ENCODE peak calls at places on chromosomes 12 and 14, in eight cellular contexts. X is A549, U is thyroid gland, W is HCT116, N is transverse colon, R is ovary, K is HepG2, V is body of pancreas. S is an unnamed sample.

GRCh38 chr12:104506691-104507401 is 50.1 kb downstream of the CHST11 start:
- DNase-seq in X (no peak), N (no peak), R (no peak), V (peak), W (no peak), K (no peak), U (peak), S (no peak)

GRCh38 chr12:120625557-120626419 is 14.6 kb upstream of the CABP1 start:
- DNase-seq in X (peak), V (no peak), N (no peak), U (peak), R (no peak), K (no peak), W (peak), S (peak)

GRCh38 chr14:65732112-65732511 is 319.6 kb downstream of the FUT8 start:
- DNase-seq in U (no peak), X (no peak), K (no peak), W (no peak), V (no peak), N (no peak), R (no peak), S (no peak)

GRCh38 chr12:129873458-129873857 is 30.4 kb downstream of the TMEM132D start:
- DNase-seq in R (no peak), K (no peak), X (no peak), W (no peak), N (no peak), V (no peak), U (no peak), S (no peak)

GRCh38 chr12:67355428-67356385 is 86.5 kb downstream of the CAND1 start:
- DNase-seq in U (peak), K (peak), V (peak), W (peak), R (no peak), N (no peak), X (peak), S (peak)

GRCh38 chr12:41061189-41061588 is 126.9 kb upstream of the PDZRN4 start:
- DNase-seq in R (no peak), V (no peak), W (no peak), K (no peak), U (no peak), X (no peak), N (no peak), S (no peak)

GRCh38 chr12:120365675-120366340 is 3.2 kb downstream of the MSI1 start:
- DNase-seq in V (peak), R (no peak), X (no peak), U (no peak), K (peak), W (no peak), N (peak), S (no peak)

GRCh38 chr14:87102979-87103378 is 890.0 kb downstream of the GALC start:
- DNase-seq in U (no peak), X (no peak), N (no peak), K (no peak), W (no peak), R (no peak), V (no peak), S (no peak)

GRCh38 chr12:96094201-96094600 is 58.8 kb upstream of the LTA4H start:
- DNase-seq in X (peak), V (no peak), K (no peak), W (peak), N (no peak), R (no peak), U (no peak), S (peak)

GRCh38 chr12:19506497-19506896 is 67.2 kb downstream of the AEBP2 start:
- DNase-seq in R (no peak), V (no peak), U (no peak), K (no peak), W (no peak), X (no peak), N (no peak), S (no peak)

GRCh38 chr12:29921307-29921706 is 137.6 kb upstream of the TMTC1 start:
- DNase-seq in V (no peak), X (no peak), U (no peak), R (no peak), W (peak), N (no peak), K (peak), S (peak)

GRCh38 chr12:32489070-32489469 is 89.7 kb downstream of the FGD4 start:
- DNase-seq in U (no peak), W (no peak), R (no peak), K (no peak), N (no peak), V (no peak), X (no peak), S (no peak)

GRCh38 chr12:113472191-113473190 is 820 bp upstream of the LHX5 start:
- DNase-seq in V (no peak), N (no peak), W (no peak), R (no peak), U (no peak), X (no peak), K (no peak), S (no peak)

GRCh38 chr12:1695836-1696670 is 5.2 kb downstream of the ADIPOR2 start:
- DNase-seq in K (no peak), V (no peak), R (no peak), U (no peak), X (no peak), N (no peak), W (no peak), S (no peak)

GRCh38 chr12:124829708-124830304 is 33.9 kb downstream of the SCARB1 start:
- DNase-seq in X (peak), N (no peak), W (no peak), R (no peak), V (no peak), K (peak), U (no peak), S (no peak)

GRCh38 chr12:57101892-57102695 is 9.1 kb downstream of the STAT6 start:
- DNase-seq in N (peak), R (peak), V (peak), K (peak), W (no peak), X (peak), U (no peak), S (peak)

GRCh38 chr12:124422142-124422569 is 127.3 kb downstream of the RFLNA start:
- DNase-seq in X (peak), U (peak), V (peak), N (peak), W (no peak), R (no peak), K (no peak), S (no peak)

GRCh38 chr12:538731-539539 is 79.2 kb downstream of the B4GALNT3 start:
- DNase-seq in W (peak), U (peak), R (no peak), X (peak), N (peak), K (no peak), V (peak), S (no peak)

GRCh38 chr12:116040412-116040811 is 237.1 kb downstream of the MED13L start:
- DNase-seq in R (no peak), N (no peak), U (no peak), W (no peak), X (no peak), V (no peak), K (no peak), S (no peak)

GRCh38 chr12:112900298-112901145 is 6.2 kb upstream of the OAS1 start:
- DNase-seq in N (peak), W (peak), U (peak), X (peak), R (no peak), V (peak), K (peak), S (peak)

GRCh38 chr14:22558221-22558913 is 30.7 kb downstream of the DAD1 start:
- DNase-seq in V (no peak), N (no peak), U (no peak), X (no peak), R (no peak), W (no peak), K (peak), S (peak)

GRCh38 chr12:71046215-71046614 is 111.6 kb downstream of the TSPAN8 start:
- DNase-seq in X (peak), R (no peak), N (no peak), U (no peak), W (no peak), V (no peak), K (no peak), S (no peak)

GRCh38 chr12:132596016-132596415 is 14.4 kb downstream of the LRCOL1 start:
- DNase-seq in U (peak), X (peak), V (no peak), R (peak), K (no peak), W (no peak), N (no peak), S (no peak)

GRCh38 chr14:103629503-103630121 is 601 bp downstream of the KLC1 start:
- DNase-seq in N (peak), V (peak), U (peak), X (no peak), R (peak), K (no peak), W (no peak), S (peak)

GRCh38 chr14:88289214-88289613 is 33.9 kb downstream of the KCNK10 start:
- DNase-seq in X (no peak), R (no peak), V (no peak), U (no peak), K (no peak), N (no peak), W (peak), S (no peak)

GRCh38 chr14:75522224-75522764 is at the start of gene BATF:
- DNase-seq in R (no peak), K (no peak), X (no peak), U (peak), W (no peak), V (peak), N (peak), S (peak)

GRCh38 chr12:66944365-66944764 is 265.5 kb upstream of the GRIP1 start:
- DNase-seq in U (no peak), N (no peak), X (no peak), K (no peak), W (no peak), R (no peak), V (no peak), S (no peak)

GRCh38 chr12:69497308-69498026 is 27.3 kb downstream of the FRS2 start:
- DNase-seq in K (no peak), N (no peak), X (no peak), R (no peak), U (peak), V (no peak), W (no peak), S (peak)

GRCh38 chr12:84772281-84772680 is 140.3 kb downstream of the SLC6A15 start:
- DNase-seq in U (no peak), V (no peak), K (no peak), X (no peak), N (no peak), R (no peak), W (no peak), S (no peak)

GRCh38 chr12:124621296-124621660 is 53.9 kb upstream of the NCOR2 start:
- DNase-seq in V (peak), K (no peak), R (peak), W (no peak), X (no peak), N (peak), U (peak), S (no peak)

GRCh38 chr12:51833446-51834227 is 14.9 kb downstream of the FIGNL2 start:
- DNase-seq in U (no peak), W (no peak), R (no peak), N (no peak), V (no peak), X (no peak), K (no peak), S (no peak)

GRCh38 chr12:30047499-30048262 is 263.9 kb upstream of the TMTC1 start:
- DNase-seq in R (no peak), N (no peak), W (no peak), K (no peak), X (no peak), V (no peak), U (no peak), S (no peak)

GRCh38 chr12:6390084-6390799 is 6.3 kb downstream of the LTBR start:
- DNase-seq in R (no peak), N (peak), X (no peak), V (no peak), U (no peak), W (no peak), K (no peak), S (no peak)

GRCh38 chr12:54017027-54017788 is 8.4 kb downstream of the HOXC8 start:
- DNase-seq in X (peak), R (no peak), V (no peak), N (no peak), U (no peak), W (no peak), K (no peak), S (peak)

GRCh38 chr14:95174184-95174804 is 17.0 kb upstream of the DICER1 start:
- DNase-seq in V (no peak), R (no peak), X (no peak), W (no peak), K (no peak), U (no peak), N (no peak), S (no peak)

GRCh38 chr12:107845980-107846659 is 71.6 kb downstream of the ASCL4 start:
- DNase-seq in R (no peak), X (no peak), W (no peak), V (no peak), U (no peak), K (no peak), N (no peak), S (no peak)

GRCh38 chr12:120843472-120843871 is 60.7 kb downstream of the SPPL3 start:
- DNase-seq in X (no peak), R (no peak), V (no peak), K (no peak), U (no peak), N (no peak), W (no peak), S (no peak)

GRCh38 chr14:67187210-67187609 is 2.0 kb upstream of the GARIN2 start:
- DNase-seq in U (no peak), R (no peak), K (peak), W (peak), N (no peak), X (peak), V (peak), S (no peak)

GRCh38 chr12:26566670-26567069 is 266.3 kb downstream of the ITPR2 start:
- DNase-seq in W (no peak), V (no peak), X (no peak), U (no peak), N (no peak), R (no peak), K (no peak), S (no peak)

GRCh38 chr12:16347391-16348298 is at the start of gene MGST1:
- DNase-seq in V (peak), W (peak), R (no peak), N (peak), U (peak), X (peak), K (peak), S (peak)
- TF ChIP-seq POLR2A in V (peak), W (peak), R (no peak), N (peak), U (peak), X (peak), K (peak), S (peak)

DNA sequence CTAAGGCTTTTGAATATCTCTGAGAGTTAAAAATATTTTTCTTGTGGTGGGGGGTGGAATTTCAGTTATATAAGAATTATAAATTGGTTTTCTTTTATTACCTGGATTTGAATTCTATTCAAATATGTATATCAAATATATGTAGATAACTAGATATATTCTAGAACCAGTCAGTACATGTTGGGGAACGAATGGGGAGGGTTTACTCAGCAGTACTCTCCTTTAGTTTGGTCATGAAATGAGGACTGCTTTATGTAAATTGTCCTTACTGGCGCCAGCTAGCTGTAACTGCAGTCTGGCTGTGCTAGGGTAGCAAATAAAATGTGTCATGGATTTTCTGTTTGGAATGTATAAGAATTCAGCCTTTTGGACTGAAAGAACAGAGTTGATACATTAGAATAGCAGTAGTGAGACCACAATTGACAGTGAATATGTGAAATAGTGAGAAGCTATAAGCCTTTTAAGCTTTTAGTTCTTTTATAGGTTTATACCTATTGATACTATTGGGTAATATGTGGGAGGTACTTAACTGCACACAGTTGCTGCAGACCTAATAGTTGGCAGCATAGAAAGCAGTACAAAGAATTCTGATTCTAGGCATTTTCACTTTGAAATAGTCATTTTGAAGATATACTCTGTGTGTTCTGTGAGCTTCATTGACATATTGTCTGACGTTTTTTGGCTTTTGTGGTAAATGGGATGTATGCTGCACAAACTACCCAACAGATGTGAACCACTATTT is 29.0 kb downstream of the ATF7IP start:
- DNase-seq in N (no peak), K (peak), X (peak), U (peak), V (peak), R (no peak), W (peak), S (peak)
- TF ChIP-seq CTCF in N (peak), K (no peak), X (no peak), U (peak), V (peak), R (no peak), W (no peak), S (no peak)

GRCh38 chr14:21238823-21239518 is 30.3 kb downstream of the HNRNPC start:
- DNase-seq in V (no peak), W (no peak), X (no peak), U (no peak), K (no peak), N (no peak), R (no peak), S (no peak)
- TF ChIP-seq POLR2A in V (no peak), W (no peak), X (no peak), U (no peak), K (peak), N (no peak), R (no peak), S (no peak)

GRCh38 chr12:90163975-90164374 is 455.3 kb upstream of the ATP2B1 start:
- DNase-seq in U (no peak), V (no peak), R (no peak), K (no peak), N (no peak), X (peak), W (no peak), S (peak)
- TF ChIP-seq CTCF in U (no peak), V (no peak), R (no peak), K (no peak), N (no peak), X (no peak), W (peak), S (peak)

GRCh38 chr12:50201987-50202521 is 34.9 kb upstream of the CERS5 start:
- DNase-seq in K (no peak), N (peak), R (no peak), U (peak), X (peak), W (peak), V (peak), S (no peak)
- TF ChIP-seq POLR2A in K (no peak), N (no peak), R (no peak), U (no peak), X (no peak), W (no peak), V (no peak), S (no peak)

GRCh38 chr12:92408072-92408900 is 262.6 kb upstream of the BTG1 start:
- DNase-seq in V (peak), W (peak), X (peak), R (no peak), U (no peak), N (peak), K (peak), S (peak)
- TF ChIP-seq CTCF in V (no peak), W (peak), X (peak), R (no peak), U (no peak), N (peak), K (peak), S (peak)

DNA sequence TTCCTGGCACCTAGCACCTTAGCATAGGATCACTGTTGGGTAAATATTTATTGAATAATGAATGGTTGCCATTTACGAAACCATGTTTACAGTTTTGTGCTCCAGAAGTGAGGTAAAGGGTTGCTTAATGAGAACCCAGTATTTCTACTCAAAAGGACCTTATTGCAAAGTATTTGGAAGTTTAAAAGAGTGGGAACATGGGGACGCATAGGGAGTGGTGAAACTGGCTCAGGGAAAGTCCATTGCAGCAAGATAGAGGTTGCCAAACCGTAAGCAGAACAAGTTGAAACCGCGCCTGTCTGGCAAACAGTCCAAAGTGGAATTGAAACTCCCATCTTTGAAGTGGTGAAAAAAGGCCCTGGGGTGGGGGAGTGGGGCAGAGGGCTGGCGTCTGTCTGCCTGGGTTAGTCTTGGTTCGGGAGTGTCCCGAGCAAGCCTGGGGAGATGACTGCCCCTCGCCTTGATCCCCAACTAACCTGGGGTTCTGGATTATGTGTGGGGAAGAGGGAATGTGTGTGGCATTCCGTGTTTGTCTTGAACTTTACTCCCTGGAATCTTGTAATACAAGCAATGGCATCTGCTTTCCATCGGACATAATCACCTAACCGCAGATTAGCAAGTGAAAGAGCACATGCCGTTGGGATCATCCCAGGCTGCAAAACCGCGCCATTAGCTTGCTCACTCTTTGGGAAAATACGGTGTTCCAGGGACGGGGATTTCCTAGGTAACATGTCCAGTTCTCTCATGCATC is 7.2 kb downstream of the ALDH2 start:
- DNase-seq in K (peak), V (peak), U (peak), N (peak), R (peak), W (no peak), X (peak), S (peak)
- TF ChIP-seq POLR2A in K (no peak), V (no peak), U (peak), N (peak), R (no peak), W (no peak), X (no peak), S (no peak)

GRCh38 chr12:65878540-65878939 is 54.3 kb downstream of the HMGA2 start:
- DNase-seq in V (peak), X (peak), R (no peak), W (no peak), N (no peak), U (peak), K (no peak), S (no peak)
- TF ChIP-seq CTCF in V (peak), X (peak), R (no peak), W (peak), N (no peak), U (no peak), K (peak), S (no peak)